ENCODE peak calls at places on chromosomes 13 and 19, in four cellular contexts. O is pancreas, C is HCT116, A is lung. V is an unnamed sample.

GRCh38 chr13:21020581-21020980 is 40.8 kb downstream of the LATS2 start:
- ATAC-seq in O (no peak), C (no peak), A (no peak), V (no peak)

GRCh38 chr19:1438933-1439358 is 750 bp downstream of the RPS15 start:
- ATAC-seq in O (no peak), C (no peak), A (no peak), V (no peak)

GRCh38 chr13:42780044-42780443 is 1.3 kb upstream of the FAM216B start:
- ATAC-seq in O (no peak), C (no peak), A (no peak), V (no peak)

GRCh38 chr19:41540041-41540695 is 35.8 kb upstream of the CEACAM21 start:
- ATAC-seq in O (no peak), C (no peak), A (no peak), V (no peak)

GRCh38 chr19:18419195-18419698 is at the start of gene SSBP4:
- ATAC-seq in O (peak), C (peak), A (peak), V (peak)

GRCh38 chr13:102567857-102568256 is 28.9 kb upstream of the TPP2 start:
- ATAC-seq in O (no peak), C (no peak), A (no peak), V (no peak)

GRCh38 chr13:54394319-54394718 is 1365.7 kb downstream of the OLFM4 start:
- ATAC-seq in O (no peak), C (no peak), A (no peak), V (no peak)

GRCh38 chr13:30334663-30335386 is 27.5 kb upstream of the KATNAL1 start:
- ATAC-seq in O (peak), C (peak), A (no peak), V (no peak)

GRCh38 chr19:35704218-35704617 is at the start of gene ZBTB32:
- ATAC-seq in O (no peak), C (no peak), A (no peak), V (no peak)

GRCh38 chr19:56174086-56174485 is 1.7 kb upstream of the GALP start:
- ATAC-seq in O (no peak), C (no peak), A (no peak), V (no peak)

GRCh38 chr13:78978381-78978998 is 319.5 kb upstream of the OBI1 start:
- ATAC-seq in O (peak), C (peak), A (no peak), V (no peak)

GRCh38 chr19:46784262-46785053 is 3.9 kb downstream of the SLC1A5 start:
- ATAC-seq in O (peak), C (peak), A (peak), V (peak)

GRCh38 chr19:54312436-54313362 is at the start of gene LILRA5:
- ATAC-seq in O (peak), C (peak), A (no peak), V (peak)

GRCh38 chr19:38211206-38211605 is 12.8 kb downstream of the DPF1 start:
- ATAC-seq in O (no peak), C (no peak), A (no peak), V (no peak)

GRCh38 chr13:22594041-22594440 is 586.7 kb upstream of the SGCG start:
- ATAC-seq in O (no peak), C (no peak), A (no peak), V (no peak)

GRCh38 chr19:13788991-13789390 is 6.3 kb upstream of the ZSWIM4 start:
- ATAC-seq in O (no peak), C (no peak), A (no peak), V (no peak)

GRCh38 chr13:98976338-98976737 is 1.5 kb downstream of the DOCK9 start:
- ATAC-seq in O (no peak), C (no peak), A (peak), V (no peak)

GRCh38 chr19:46878613-46879375 is 18.0 kb downstream of the ARHGAP35 start:
- ATAC-seq in O (no peak), C (peak), A (no peak), V (no peak)

GRCh38 chr19:4977299-4978174 is 8.6 kb downstream of the KDM4B start:
- ATAC-seq in O (peak), C (peak), A (no peak), V (peak)

GRCh38 chr19:48554385-48555091 is 2.6 kb downstream of the SULT2B1 start:
- ATAC-seq in O (peak), C (no peak), A (no peak), V (no peak)

GRCh38 chr13:30355405-30355741 is 48.0 kb upstream of the KATNAL1 start:
- ATAC-seq in O (peak), C (peak), A (no peak), V (no peak)

GRCh38 chr13:112153846-112154245 is 86.9 kb downstream of the SOX1 start:
- ATAC-seq in O (no peak), C (no peak), A (no peak), V (no peak)

GRCh38 chr13:114269281-114269770 is 12.1 kb upstream of the UPF3A start:
- ATAC-seq in O (no peak), C (no peak), A (no peak), V (no peak)

GRCh38 chr13:65679240-65679639 is 1550.9 kb downstream of the PCDH9 start:
- ATAC-seq in O (no peak), C (no peak), A (no peak), V (no peak)

GRCh38 chr19:44050740-44051653 is 839 bp upstream of the ZNF223 start:
- ATAC-seq in O (peak), C (no peak), A (no peak), V (no peak)

GRCh38 chr13:114124921-114125320 is 7.5 kb downstream of the RASA3 start:
- ATAC-seq in O (no peak), C (no peak), A (no peak), V (no peak)

GRCh38 chr19:16618248-16618647 is 9.8 kb downstream of the MED26 start:
- ATAC-seq in O (no peak), C (no peak), A (no peak), V (no peak)

GRCh38 chr13:50099473-50099872 is 84.2 kb downstream of the KCNRG start:
- ATAC-seq in O (no peak), C (no peak), A (no peak), V (no peak)

GRCh38 chr13:45367358-45367757 is 26.4 kb upstream of the TPT1 start:
- ATAC-seq in O (peak), C (peak), A (peak), V (no peak)
- H3K27ac ChIP-seq in O (no peak), C (peak), A (no peak), V (no peak)

GRCh38 chr19:30224689-30225606 is 147.2 kb upstream of the ZNF536 start:
- ATAC-seq in O (no peak), C (no peak), A (no peak), V (no peak)
- H3K4me3 ChIP-seq in O (no peak), C (no peak), A (no peak), V (peak)

DNA sequence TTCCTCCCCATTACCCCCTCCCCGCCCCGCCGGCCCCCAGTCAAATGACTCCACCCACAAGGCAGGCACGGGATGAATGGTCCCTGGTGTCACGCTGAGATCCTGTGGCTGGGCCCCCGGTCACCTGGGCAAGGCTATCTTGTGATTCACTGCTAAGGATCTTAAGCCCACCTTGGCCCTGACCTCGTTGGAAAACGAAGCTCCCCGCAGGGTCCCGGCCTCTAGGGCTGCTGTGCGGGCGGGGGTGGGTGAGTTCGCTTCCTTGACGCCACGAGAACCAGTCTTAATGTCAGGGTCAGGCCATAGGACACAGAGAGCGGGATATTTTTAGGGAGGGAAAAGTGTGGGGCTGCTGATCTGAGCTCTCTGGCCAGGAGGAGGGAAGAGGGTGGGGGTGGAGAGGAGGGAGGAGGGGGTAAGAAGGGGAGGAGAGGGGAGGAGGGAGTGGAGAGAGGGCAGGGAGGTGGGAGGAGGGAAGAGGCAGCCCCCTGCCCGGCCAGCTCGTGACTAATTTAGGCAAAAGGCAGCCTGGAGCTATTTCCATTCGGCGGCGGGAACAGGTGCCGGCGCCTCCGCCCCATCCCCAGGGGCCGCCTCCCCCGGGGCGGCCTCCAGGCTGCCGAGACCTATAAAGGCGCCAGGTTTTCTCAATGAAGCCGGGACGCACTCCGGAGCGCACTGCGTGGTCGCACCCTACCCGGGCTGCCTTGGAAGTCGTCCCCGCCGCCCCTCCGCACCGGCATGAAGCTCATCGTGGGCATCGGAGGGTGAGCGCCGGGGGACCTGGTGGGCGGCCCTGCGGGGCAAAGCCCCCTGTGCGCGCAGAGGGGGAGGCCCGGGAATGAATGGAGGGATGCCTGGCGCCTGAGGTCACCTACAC is at the start of gene NMRK2:
- ATAC-seq in O (no peak), C (no peak), A (no peak), V (peak)
- H3K27ac ChIP-seq in O (no peak), C (no peak), A (no peak), V (no peak)

DNA sequence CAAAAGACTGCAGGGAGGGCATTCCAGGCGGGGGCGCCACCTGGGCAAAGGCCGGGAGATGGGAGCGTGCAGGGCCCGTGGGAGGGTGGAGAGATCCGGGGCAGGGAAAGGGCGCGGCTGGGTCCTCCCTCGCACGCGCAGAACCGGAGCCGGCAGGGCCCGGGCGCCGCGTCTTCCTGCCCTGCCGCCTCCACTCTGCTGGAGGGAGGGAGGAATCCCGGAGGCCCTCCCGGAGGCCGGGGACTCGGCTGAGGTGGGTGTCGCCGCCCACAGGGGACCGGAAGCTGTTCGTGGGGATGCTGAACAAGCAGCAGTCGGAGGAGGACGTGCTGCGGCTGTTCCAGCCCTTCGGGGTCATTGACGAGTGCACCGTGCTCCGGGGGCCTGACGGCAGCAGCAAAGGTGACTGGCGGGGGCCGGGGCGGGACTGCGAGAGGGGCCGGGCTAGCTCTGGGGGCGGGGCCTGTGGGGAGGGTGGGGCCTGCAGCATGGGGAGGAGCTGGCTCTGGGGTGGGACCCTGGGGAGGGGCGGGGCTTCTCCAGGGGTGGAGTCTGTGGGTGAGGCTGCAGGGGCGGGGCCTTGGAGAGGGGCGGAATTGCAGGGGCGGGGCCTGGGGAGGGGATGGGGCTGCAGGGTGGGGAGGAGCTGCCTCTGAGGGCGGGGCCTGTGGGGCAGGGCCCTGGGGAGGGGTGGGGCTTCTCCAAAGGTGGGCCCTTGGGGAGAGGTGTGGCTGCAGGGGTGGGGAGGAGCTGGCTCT is 51.3 kb downstream of the CELF5 start:
- ATAC-seq in O (peak), C (peak), A (peak), V (peak)
- H3K4me3 ChIP-seq in O (peak), C (peak), A (peak), V (peak)

V was measured in gastroesophageal sphincter.